ENCODE peak calls at places on chromosomes 7 and 10, in eight cellular contexts. V is heart left ventricle; T is spleen; R is OCI-LY7; P is GM12878; A is CD8-positive, alpha-beta T cell; G is dorsolateral prefrontal cortex; L is CD4-positive, alpha-beta T cell. M is an unnamed sample.

GRCh38 chr7:30466266-30466665 is 12.3 kb downstream of the NOD1 start:
- DNase-seq in V (no peak), G (no peak), L (no peak), T (no peak), A (no peak), P (no peak), R (no peak), M (no peak)

GRCh38 chr7:41641006-41641714 is 61.7 kb downstream of the INHBA start:
- DNase-seq in G (no peak), R (no peak), L (no peak), A (no peak), V (no peak), P (no peak), T (no peak), M (no peak)

GRCh38 chr7:94525917-94526316 is 16.3 kb downstream of the CASD1 start:
- DNase-seq in T (no peak), G (no peak), A (no peak), R (no peak), L (no peak), P (no peak), V (no peak), M (no peak)

GRCh38 chr10:61951144-61951483 is 49.6 kb downstream of the ARID5B start:
- DNase-seq in G (no peak), T (no peak), R (no peak), P (no peak), L (no peak), A (no peak), V (no peak), M (no peak)

GRCh38 chr7:17546206-17546998 is 247.9 kb downstream of the AHR start:
- DNase-seq in V (no peak), P (no peak), T (no peak), R (no peak), G (no peak), L (no peak), A (no peak), M (no peak)

GRCh38 chr10:625335-625699 is 64.2 kb downstream of the DIP2C start:
- DNase-seq in A (no peak), L (no peak), G (peak), T (peak), R (no peak), P (no peak), V (peak), M (no peak)

GRCh38 chr10:97686301-97686961 is 610 bp downstream of the AVPI1 start:
- DNase-seq in R (peak), L (no peak), P (no peak), V (no peak), G (no peak), A (no peak), T (no peak), M (no peak)

GRCh38 chr7:123711832-123712293 is 36.9 kb downstream of the WASL start:
- DNase-seq in G (no peak), T (no peak), A (no peak), L (no peak), V (no peak), P (no peak), R (no peak), M (no peak)

GRCh38 chr7:299169-299568 is 9.2 kb downstream of the FOXL3 start:
- DNase-seq in T (peak), G (no peak), L (no peak), R (no peak), A (no peak), V (no peak), P (no peak), M (no peak)

GRCh38 chr10:6721964-6722615 is 142.0 kb upstream of the PRKCQ start:
- DNase-seq in R (no peak), P (no peak), L (no peak), V (no peak), G (no peak), T (no peak), A (no peak), M (no peak)

GRCh38 chr10:5862360-5862929 is 27.2 kb downstream of the ANKRD16 start:
- DNase-seq in T (no peak), G (no peak), R (no peak), A (no peak), V (no peak), L (no peak), P (peak), M (no peak)

GRCh38 chr7:116980354-116980753 is 27.1 kb downstream of the ST7 start:
- DNase-seq in G (no peak), T (no peak), P (no peak), V (no peak), R (no peak), L (no peak), A (no peak), M (no peak)

GRCh38 chr7:43123457-43123856 is 11.0 kb downstream of the HECW1 start:
- DNase-seq in A (no peak), R (no peak), T (no peak), V (no peak), P (no peak), G (no peak), L (no peak), M (no peak)

GRCh38 chr7:142088022-142088714 is 23.4 kb upstream of the MGAM2 start:
- DNase-seq in P (no peak), T (no peak), A (no peak), V (no peak), L (no peak), G (no peak), R (no peak), M (peak)

DNA sequence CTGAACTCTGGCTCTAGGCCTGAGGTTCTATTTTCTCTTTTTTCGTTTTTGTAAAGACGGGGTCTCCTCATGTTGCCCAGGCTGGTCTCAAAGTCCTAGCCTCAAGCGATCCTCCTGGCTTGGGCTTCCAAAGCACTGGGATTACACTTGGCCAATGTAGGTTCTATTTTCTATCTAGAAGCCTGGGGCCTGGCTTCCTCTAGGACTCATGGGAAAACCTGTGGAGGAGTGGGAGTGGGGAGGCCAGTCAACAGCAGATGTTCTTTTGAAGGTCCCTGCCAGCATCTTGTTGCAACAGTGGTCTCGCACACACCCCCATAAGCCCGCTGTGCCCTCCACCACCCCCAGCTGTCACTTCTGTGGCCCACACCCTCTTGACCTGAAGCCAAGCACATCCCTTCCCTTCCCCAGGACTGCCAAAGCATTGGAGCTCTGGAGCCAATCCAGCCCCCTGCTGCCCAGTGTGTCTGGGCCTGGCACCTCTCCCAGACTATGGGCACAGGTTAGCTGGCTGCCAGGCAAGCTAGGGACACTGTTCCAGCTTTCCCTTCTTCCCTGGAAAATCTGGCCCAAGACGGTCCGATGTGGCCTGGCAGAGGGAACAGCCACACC is 1.9 kb upstream of the STX1A start:
- DNase-seq in L (no peak), R (no peak), V (peak), T (no peak), A (no peak), G (peak), P (no peak), M (peak)
- H3K27ac ChIP-seq in L (no peak), R (no peak), V (no peak), T (no peak), A (no peak), G (no peak), P (no peak), M (no peak)

DNA sequence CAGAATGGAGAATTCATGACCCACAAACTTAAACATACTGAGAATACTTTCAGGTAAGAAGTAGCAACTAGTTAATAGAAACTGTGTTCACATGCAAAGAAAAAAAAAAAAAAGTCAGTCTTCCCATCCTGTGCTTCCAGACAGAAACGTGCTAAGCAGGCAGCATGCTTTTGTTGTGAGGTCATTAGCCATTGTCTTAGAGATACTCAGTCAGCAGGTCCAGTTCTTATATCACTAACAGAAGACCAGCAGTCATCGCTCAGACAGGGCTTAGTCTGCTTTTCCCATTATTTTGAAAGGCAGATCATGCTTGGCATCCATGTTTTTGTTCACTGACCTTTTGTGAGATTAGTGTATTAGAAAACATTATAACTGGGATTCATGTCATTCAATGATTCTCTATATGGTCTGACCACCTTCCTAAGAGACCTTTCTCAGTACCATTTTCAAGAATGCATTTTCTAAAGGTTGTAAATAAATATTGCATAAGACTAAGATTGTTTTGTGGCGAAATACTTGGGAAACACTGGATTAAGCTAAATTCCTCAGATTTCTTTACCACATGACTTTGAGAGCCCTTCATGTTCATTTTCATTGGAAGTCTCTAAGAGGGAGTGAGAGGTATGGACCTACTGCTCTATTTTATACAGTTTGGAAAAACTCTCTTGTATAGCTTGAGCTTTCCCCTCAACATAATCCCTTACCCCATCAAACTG is 45.0 kb upstream of the AGBL3 start:
- DNase-seq in L (no peak), G (no peak), T (no peak), V (no peak), R (no peak), P (no peak), A (no peak), M (no peak)
- TF ChIP-seq CTCF in L (no peak), G (no peak), T (no peak), V (no peak), R (no peak), P (no peak), A (no peak), M (no peak)

GRCh38 chr7:140638311-140638791 is 2.3 kb downstream of the DENND2A start:
- DNase-seq in A (no peak), L (no peak), G (no peak), T (peak), V (peak), R (no peak), P (no peak), M (no peak)
- H3K27ac ChIP-seq in A (no peak), L (no peak), G (peak), T (no peak), V (peak), R (no peak), P (no peak), M (no peak)

GRCh38 chr10:32000937-32001336 is 55.3 kb downstream of the KIF5B start:
- DNase-seq in R (no peak), G (no peak), A (no peak), T (no peak), P (no peak), L (no peak), V (no peak), M (no peak)

GRCh38 chr10:32005050-32005449 is 51.2 kb downstream of the KIF5B start:
- DNase-seq in R (peak), V (no peak), A (no peak), P (peak), T (no peak), G (peak), L (peak), M (no peak)

GRCh38 chr10:31999836-32000235 is 56.4 kb downstream of the KIF5B start:
- DNase-seq in P (no peak), R (no peak), T (no peak), V (no peak), L (no peak), G (no peak), A (no peak), M (no peak)

GRCh38 chr10:32004161-32004591 is 52.0 kb downstream of the KIF5B start:
- DNase-seq in V (peak), R (peak), L (no peak), T (peak), G (peak), P (no peak), A (no peak), M (peak)

GRCh38 chr10:31999261-31999660 is 57.0 kb downstream of the KIF5B start:
- DNase-seq in V (no peak), P (no peak), R (no peak), T (no peak), G (no peak), L (no peak), A (no peak), M (no peak)
- TF ChIP-seq CTCF in V (no peak), P (no peak), R (no peak), T (no peak), G (no peak), L (no peak), A (no peak), M (no peak)

DNA sequence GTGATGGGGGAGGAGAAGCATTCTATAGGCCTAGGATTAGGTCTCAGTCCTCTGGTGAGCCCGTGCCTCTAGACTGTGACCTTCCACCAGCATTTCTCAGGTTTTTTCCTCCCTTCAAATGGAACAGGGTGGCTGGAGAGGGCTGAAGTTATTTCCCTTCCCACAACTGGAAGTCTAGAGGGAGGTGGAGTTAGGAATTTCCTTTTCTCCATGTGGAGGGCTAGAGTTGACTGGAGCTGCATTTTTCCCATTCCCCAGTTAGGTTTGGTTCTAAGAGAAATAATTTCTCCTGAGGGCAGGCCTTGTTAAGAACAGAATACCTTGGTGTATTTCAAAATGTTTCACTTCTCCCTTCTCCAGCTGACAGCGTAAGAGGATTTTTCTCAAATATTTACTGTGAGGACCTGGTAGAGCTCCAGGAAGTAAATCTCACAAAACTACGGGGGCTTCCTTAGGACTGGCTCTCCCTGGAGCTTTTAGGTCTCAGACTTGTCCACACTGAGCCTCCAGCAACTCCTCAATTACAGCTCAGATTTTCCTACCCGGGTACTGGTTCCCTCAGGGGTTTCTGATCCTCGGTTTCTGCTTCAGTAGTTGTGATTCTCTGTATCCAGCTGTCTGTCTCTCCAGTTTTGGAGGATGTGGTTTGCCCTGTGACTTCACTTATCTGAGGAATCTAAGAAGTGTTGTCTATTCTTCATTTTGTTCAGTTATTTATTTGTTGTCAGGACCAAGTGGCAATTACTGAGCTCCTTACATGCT is 6.0 kb upstream of the REEP3 start:
- DNase-seq in V (no peak), T (no peak), G (no peak), R (peak), P (no peak), A (no peak), L (no peak), M (no peak)
- H3K27ac ChIP-seq in V (peak), T (no peak), G (peak), R (no peak), P (peak), A (no peak), L (no peak), M (no peak)

M was measured in right lobe of liver.